ENCODE peak calls at places on chromosomes 3 and 15, in six cellular contexts. A, I, E, N, T and O are unnamed samples.
A peak's percentile ranks its signal among the peaks of the same experiment; 100 is the strongest.

GRCh38 chr3:184808021-184808420 is 3.9 kb upstream of the VPS8 start:
- DNase-seq in A (no peak), I (no peak), E (no peak), N (no peak), T (no peak), O (no peak)

GRCh38 chr3:186414735-186415419 is 52.8 kb upstream of the DGKG start:
- DNase-seq in A (no peak), I (peak; percentile 7), E (no peak), N (peak; percentile 48), T (no peak), O (peak; percentile 61)

GRCh38 chr3:150868282-150868681 is 37.0 kb downstream of the MINDY4B start:
- DNase-seq in A (no peak), I (no peak), E (no peak), N (no peak), T (no peak), O (no peak)

GRCh38 chr3:78430741-78431140 is 1337.1 kb downstream of the ROBO1 start:
- DNase-seq in A (no peak), I (no peak), E (no peak), N (no peak), T (no peak), O (no peak)

GRCh38 chr15:74642328-74642723 is 26.7 kb downstream of the CLK3 start:
- DNase-seq in A (no peak), I (no peak), E (no peak), N (peak; percentile 41), T (no peak), O (peak; percentile 46)

GRCh38 chr15:74428442-74428787 is 5.3 kb downstream of the SEMA7A start:
- DNase-seq in A (no peak), I (peak; percentile 57), E (no peak), N (no peak), T (no peak), O (no peak)

GRCh38 chr3:134619884-134620445 is 30.9 kb downstream of the KY start:
- DNase-seq in A (no peak), I (no peak), E (no peak), N (no peak), T (no peak), O (peak; percentile 11)

GRCh38 chr3:48274452-48274851 is 33.5 kb downstream of the ZNF589 start:
- DNase-seq in A (no peak), I (no peak), E (no peak), N (no peak), T (no peak), O (no peak)

GRCh38 chr15:37880009-37880834 is 54.2 kb upstream of the TMCO5A start:
- DNase-seq in A (peak; percentile 63), I (peak; percentile 42), E (peak; percentile 27), N (peak; percentile 43), T (no peak), O (no peak)